ENCODE peak calls at places on chromosome 19, in five cellular contexts. V, P, Q, L and B are unnamed samples.
A peak's percentile ranks its signal among the peaks of the same experiment; 100 is the strongest.

GRCh38 chr19:1279782-1280341 is 4.5 kb downstream of the FAM174C start:
- DNase-seq in V (peak; percentile 36), P (peak; percentile 72), Q (peak; percentile 92), L (peak; percentile 97), B (peak; percentile 96)

GRCh38 chr19:9956956-9957355 is 20.6 kb upstream of the OLFM2 start:
- DNase-seq in V (no peak), P (no peak), Q (no peak), L (no peak), B (no peak)

GRCh38 chr19:6071103-6071485 is 39.2 kb downstream of the RFX2 start:
- DNase-seq in V (no peak), P (peak; percentile 16), Q (peak; percentile 10), L (no peak), B (no peak)

GRCh38 chr19:7618366-7618765 is 11.0 kb downstream of the XAB2 start:
- DNase-seq in V (no peak), P (peak; percentile 72), Q (no peak), L (no peak), B (no peak)

GRCh38 chr19:12880551-12881171 is 588 bp downstream of the DNASE2 start:
- DNase-seq in V (no peak), P (no peak), Q (no peak), L (no peak), B (no peak)

GRCh38 chr19:46713781-46714522 is 3.0 kb downstream of the PRKD2 start:
- DNase-seq in V (peak; percentile 77), P (peak; percentile 96), Q (peak; percentile 85), L (peak; percentile 72), B (no peak)

GRCh38 chr19:1906985-1907562 is 1.9 kb downstream of the ADAT3 start:
- DNase-seq in V (no peak), P (no peak), Q (no peak), L (no peak), B (no peak)

GRCh38 chr19:2607712-2608601 is 94.5 kb downstream of the GNG7 start:
- DNase-seq in V (no peak), P (no peak), Q (no peak), L (no peak), B (no peak)

GRCh38 chr19:23913931-23914330 is 755 bp upstream of the ZNF726 start:
- DNase-seq in V (no peak), P (no peak), Q (no peak), L (no peak), B (no peak)

GRCh38 chr19:46856062-46857022 is 4.5 kb upstream of the ARHGAP35 start:
- DNase-seq in V (peak; percentile 77), P (peak; percentile 96), Q (peak; percentile 96), L (peak; percentile 76), B (peak; percentile 96)

GRCh38 chr19:50252111-50252886 is 48.9 kb downstream of the MYH14 start:
- DNase-seq in V (no peak), P (no peak), Q (no peak), L (no peak), B (no peak)

GRCh38 chr19:29923653-29924052 is 18.4 kb upstream of the URI1 start:
- DNase-seq in V (no peak), P (no peak), Q (no peak), L (no peak), B (no peak)

GRCh38 chr19:33280351-33280921 is 21.9 kb downstream of the CEBPA start:
- DNase-seq in V (no peak), P (no peak), Q (no peak), L (peak; percentile 81), B (no peak)